ENCODE peak calls at places on chromosomes 12 and 14, in seven cellular contexts. One of them, this sample, is unnamed.

GRCh38 chr12:124053855-124054254 is 80.8 kb downstream of the ZNF664 start:
- DNase-seq in CD4-positive, CD25-positive, alpha-beta regulatory T cell: no peak
- DNase-seq in hippocampal formation: peak
- DNase-seq in GM04503: no peak
- DNase-seq in omental fat pad: no peak
- DNase-seq in left ventricle myocardium inferior: peak
- DNase-seq in RWPE1: no peak
- DNase-seq in this sample: peak

GRCh38 chr12:124273630-124274029 is 21.3 kb upstream of the RFLNA start:
- DNase-seq in CD4-positive, CD25-positive, alpha-beta regulatory T cell: peak
- DNase-seq in hippocampal formation: no peak
- DNase-seq in GM04503: no peak
- DNase-seq in omental fat pad: no peak
- DNase-seq in left ventricle myocardium inferior: no peak
- DNase-seq in RWPE1: peak
- DNase-seq in this sample: no peak

GRCh38 chr12:14664434-14665023 is 31.9 kb downstream of the GUCY2C start:
- DNase-seq in CD4-positive, CD25-positive, alpha-beta regulatory T cell: peak
- DNase-seq in hippocampal formation: no peak
- DNase-seq in GM04503: no peak
- DNase-seq in omental fat pad: no peak
- DNase-seq in left ventricle myocardium inferior: no peak
- DNase-seq in RWPE1: peak
- DNase-seq in this sample: no peak

GRCh38 chr14:105021656-105022275 is 883 bp upstream of the CDCA4 start:
- DNase-seq in CD4-positive, CD25-positive, alpha-beta regulatory T cell: no peak
- DNase-seq in hippocampal formation: no peak
- DNase-seq in GM04503: no peak
- DNase-seq in omental fat pad: no peak
- DNase-seq in left ventricle myocardium inferior: no peak
- DNase-seq in RWPE1: no peak
- DNase-seq in this sample: no peak

GRCh38 chr12:95790912-95791849 is 617 bp upstream of the NTN4 start:
- DNase-seq in CD4-positive, CD25-positive, alpha-beta regulatory T cell: no peak
- DNase-seq in hippocampal formation: no peak
- DNase-seq in GM04503: no peak
- DNase-seq in omental fat pad: no peak
- DNase-seq in left ventricle myocardium inferior: no peak
- DNase-seq in RWPE1: peak
- DNase-seq in this sample: no peak

GRCh38 chr14:106679776-106680175 is 1153.4 kb downstream of the TMEM121 start:
- DNase-seq in CD4-positive, CD25-positive, alpha-beta regulatory T cell: no peak
- DNase-seq in hippocampal formation: no peak
- DNase-seq in GM04503: no peak
- DNase-seq in omental fat pad: no peak
- DNase-seq in left ventricle myocardium inferior: no peak
- DNase-seq in RWPE1: no peak
- DNase-seq in this sample: no peak

GRCh38 chr12:96578526-96579125 is 89.2 kb downstream of the CFAP54 start:
- DNase-seq in CD4-positive, CD25-positive, alpha-beta regulatory T cell: peak
- DNase-seq in hippocampal formation: no peak
- DNase-seq in GM04503: no peak
- DNase-seq in omental fat pad: no peak
- DNase-seq in left ventricle myocardium inferior: no peak
- DNase-seq in RWPE1: peak
- DNase-seq in this sample: no peak

GRCh38 chr14:33081259-33081658 is 142.6 kb downstream of the NPAS3 start:
- DNase-seq in CD4-positive, CD25-positive, alpha-beta regulatory T cell: no peak
- DNase-seq in hippocampal formation: no peak
- DNase-seq in GM04503: no peak
- DNase-seq in omental fat pad: no peak
- DNase-seq in left ventricle myocardium inferior: no peak
- DNase-seq in RWPE1: no peak
- DNase-seq in this sample: no peak

GRCh38 chr12:30610718-30611117 is 85.0 kb downstream of the IPO8 start:
- DNase-seq in CD4-positive, CD25-positive, alpha-beta regulatory T cell: no peak
- DNase-seq in hippocampal formation: no peak
- DNase-seq in GM04503: no peak
- DNase-seq in omental fat pad: no peak
- DNase-seq in left ventricle myocardium inferior: no peak
- DNase-seq in RWPE1: no peak
- DNase-seq in this sample: no peak

GRCh38 chr12:116076399-116076798 is 201.1 kb downstream of the MED13L start:
- DNase-seq in CD4-positive, CD25-positive, alpha-beta regulatory T cell: no peak
- DNase-seq in hippocampal formation: no peak
- DNase-seq in GM04503: no peak
- DNase-seq in omental fat pad: no peak
- DNase-seq in left ventricle myocardium inferior: no peak
- DNase-seq in RWPE1: peak
- DNase-seq in this sample: no peak

GRCh38 chr14:44963775-44964380 is 1.9 kb downstream of the TOGARAM1 start:
- DNase-seq in CD4-positive, CD25-positive, alpha-beta regulatory T cell: peak
- DNase-seq in hippocampal formation: peak
- DNase-seq in GM04503: no peak
- DNase-seq in omental fat pad: no peak
- DNase-seq in left ventricle myocardium inferior: no peak
- DNase-seq in RWPE1: peak
- DNase-seq in this sample: peak

GRCh38 chr12:114777052-114777451 is 93.1 kb upstream of the TBX3 start:
- DNase-seq in CD4-positive, CD25-positive, alpha-beta regulatory T cell: no peak
- DNase-seq in hippocampal formation: no peak
- DNase-seq in GM04503: no peak
- DNase-seq in omental fat pad: no peak
- DNase-seq in left ventricle myocardium inferior: no peak
- DNase-seq in RWPE1: peak
- DNase-seq in this sample: no peak

GRCh38 chr12:53365245-53365904 is 14.6 kb upstream of the SP1 start:
- DNase-seq in CD4-positive, CD25-positive, alpha-beta regulatory T cell: no peak
- DNase-seq in hippocampal formation: no peak
- DNase-seq in GM04503: no peak
- DNase-seq in omental fat pad: no peak
- DNase-seq in left ventricle myocardium inferior: no peak
- DNase-seq in RWPE1: no peak
- DNase-seq in this sample: no peak

GRCh38 chr14:84272290-84272721 is 1257.6 kb upstream of the FLRT2 start:
- DNase-seq in CD4-positive, CD25-positive, alpha-beta regulatory T cell: no peak
- DNase-seq in hippocampal formation: no peak
- DNase-seq in GM04503: no peak
- DNase-seq in omental fat pad: no peak
- DNase-seq in left ventricle myocardium inferior: no peak
- DNase-seq in RWPE1: no peak
- DNase-seq in this sample: no peak

GRCh38 chr12:1948883-1949282 is 30.4 kb upstream of the CACNA2D4 start:
- DNase-seq in CD4-positive, CD25-positive, alpha-beta regulatory T cell: no peak
- DNase-seq in hippocampal formation: no peak
- DNase-seq in GM04503: no peak
- DNase-seq in omental fat pad: no peak
- DNase-seq in left ventricle myocardium inferior: no peak
- DNase-seq in RWPE1: no peak
- DNase-seq in this sample: no peak

GRCh38 chr12:75560167-75560566 is 48.8 kb upstream of the KRR1 start:
- DNase-seq in CD4-positive, CD25-positive, alpha-beta regulatory T cell: no peak
- DNase-seq in hippocampal formation: no peak
- DNase-seq in GM04503: no peak
- DNase-seq in omental fat pad: no peak
- DNase-seq in left ventricle myocardium inferior: no peak
- DNase-seq in RWPE1: peak
- DNase-seq in this sample: no peak

GRCh38 chr14:96249016-96249415 is 7.0 kb upstream of the BDKRB1 start:
- DNase-seq in CD4-positive, CD25-positive, alpha-beta regulatory T cell: no peak
- DNase-seq in hippocampal formation: no peak
- DNase-seq in GM04503: peak
- DNase-seq in omental fat pad: no peak
- DNase-seq in left ventricle myocardium inferior: no peak
- DNase-seq in RWPE1: peak
- DNase-seq in this sample: no peak

GRCh38 chr14:50003213-50004021 is 110.5 kb downstream of the ARF6 start:
- DNase-seq in CD4-positive, CD25-positive, alpha-beta regulatory T cell: peak
- DNase-seq in hippocampal formation: no peak
- DNase-seq in GM04503: no peak
- DNase-seq in omental fat pad: peak
- DNase-seq in left ventricle myocardium inferior: peak
- DNase-seq in RWPE1: peak
- DNase-seq in this sample: no peak

GRCh38 chr12:85356596-85357385 is 76.8 kb downstream of the ALX1 start:
- DNase-seq in CD4-positive, CD25-positive, alpha-beta regulatory T cell: no peak
- DNase-seq in hippocampal formation: no peak
- DNase-seq in GM04503: no peak
- DNase-seq in omental fat pad: no peak
- DNase-seq in left ventricle myocardium inferior: no peak
- DNase-seq in RWPE1: no peak
- DNase-seq in this sample: no peak

GRCh38 chr12:6029401-6029800 is 84.3 kb upstream of the ANO2 start:
- DNase-seq in CD4-positive, CD25-positive, alpha-beta regulatory T cell: no peak
- DNase-seq in hippocampal formation: no peak
- DNase-seq in GM04503: no peak
- DNase-seq in omental fat pad: no peak
- DNase-seq in left ventricle myocardium inferior: no peak
- DNase-seq in RWPE1: no peak
- DNase-seq in this sample: no peak

GRCh38 chr12:1803736-1804135 is 16.6 kb upstream of the LRTM2 start:
- DNase-seq in CD4-positive, CD25-positive, alpha-beta regulatory T cell: no peak
- DNase-seq in hippocampal formation: no peak
- DNase-seq in GM04503: no peak
- DNase-seq in omental fat pad: no peak
- DNase-seq in left ventricle myocardium inferior: no peak
- DNase-seq in RWPE1: no peak
- DNase-seq in this sample: no peak

GRCh38 chr12:1199700-1200099 is 208.7 kb downstream of the ERC1 start:
- DNase-seq in CD4-positive, CD25-positive, alpha-beta regulatory T cell: no peak
- DNase-seq in hippocampal formation: no peak
- DNase-seq in GM04503: no peak
- DNase-seq in omental fat pad: no peak
- DNase-seq in left ventricle myocardium inferior: no peak
- DNase-seq in RWPE1: no peak
- DNase-seq in this sample: no peak

GRCh38 chr12:93317227-93317626 is 60.5 kb upstream of the NUDT4 start:
- DNase-seq in CD4-positive, CD25-positive, alpha-beta regulatory T cell: peak
- DNase-seq in hippocampal formation: no peak
- DNase-seq in GM04503: no peak
- DNase-seq in omental fat pad: no peak
- DNase-seq in left ventricle myocardium inferior: no peak
- DNase-seq in RWPE1: no peak
- DNase-seq in this sample: no peak

GRCh38 chr12:115700896-115701465 is 576.5 kb downstream of the MED13L start:
- DNase-seq in CD4-positive, CD25-positive, alpha-beta regulatory T cell: no peak
- DNase-seq in hippocampal formation: no peak
- DNase-seq in GM04503: peak
- DNase-seq in omental fat pad: no peak
- DNase-seq in left ventricle myocardium inferior: no peak
- DNase-seq in RWPE1: no peak
- DNase-seq in this sample: no peak

GRCh38 chr14:38171197-38171596 is 36.5 kb upstream of the SSTR1 start:
- DNase-seq in CD4-positive, CD25-positive, alpha-beta regulatory T cell: no peak
- DNase-seq in hippocampal formation: no peak
- DNase-seq in GM04503: no peak
- DNase-seq in omental fat pad: no peak
- DNase-seq in left ventricle myocardium inferior: no peak
- DNase-seq in RWPE1: peak
- DNase-seq in this sample: no peak

GRCh38 chr14:77458249-77458950 is 507 bp downstream of the AHSA1 start:
- DNase-seq in CD4-positive, CD25-positive, alpha-beta regulatory T cell: peak
- DNase-seq in hippocampal formation: no peak
- DNase-seq in GM04503: no peak
- DNase-seq in omental fat pad: no peak
- DNase-seq in left ventricle myocardium inferior: no peak
- DNase-seq in RWPE1: peak
- DNase-seq in this sample: no peak

GRCh38 chr12:89947437-89948265 is 239.0 kb upstream of the ATP2B1 start:
- DNase-seq in CD4-positive, CD25-positive, alpha-beta regulatory T cell: no peak
- DNase-seq in hippocampal formation: no peak
- DNase-seq in GM04503: peak
- DNase-seq in omental fat pad: no peak
- DNase-seq in left ventricle myocardium inferior: no peak
- DNase-seq in RWPE1: peak
- DNase-seq in this sample: no peak